ENCODE peak calls at places on chromosomes 4 and X, in six cellular contexts. G is cortex of kidney, U is endothelial cell, P is substantia nigra, A is COR-L47, R is neuronal stem cell. K is an unnamed sample.

GRCh38 chrX:390459-390858 is 3.8 kb upstream of the PPP2R3B start:
- DNase-seq in P (no peak), R (no peak), A (no peak), G (no peak), U (no peak), K (no peak)

GRCh38 chr4:77599378-77599777 is 6.2 kb upstream of the CXCL13 start:
- DNase-seq in U (peak), R (no peak), A (no peak), P (no peak), G (no peak), K (no peak)

GRCh38 chr4:94801016-94801415 is 43.3 kb downstream of the BMPR1B start:
- DNase-seq in A (no peak), R (no peak), G (no peak), P (no peak), U (no peak), K (no peak)

GRCh38 chrX:123267220-123267619 is 83.1 kb downstream of the GRIA3 start:
- DNase-seq in U (no peak), P (no peak), A (no peak), G (no peak), R (no peak), K (no peak)

GRCh38 chr4:74374561-74375327 is 9.8 kb downstream of the EREG start:
- DNase-seq in A (no peak), R (no peak), P (no peak), U (no peak), G (no peak), K (no peak)

GRCh38 chr4:137267024-137267423 is 265.3 kb downstream of the PCDH18 start:
- DNase-seq in P (no peak), U (no peak), A (no peak), G (no peak), R (no peak), K (no peak)

GRCh38 chr4:53804719-53805118 is 213.4 kb upstream of the LNX1 start:
- DNase-seq in A (peak), P (peak), G (no peak), U (no peak), R (no peak), K (no peak)

GRCh38 chr4:154473497-154473896 is 18.1 kb downstream of the DCHS2 start:
- DNase-seq in A (no peak), G (no peak), P (no peak), U (no peak), R (no peak), K (no peak)

GRCh38 chrX:101078716-101079115 is at the start of gene TMEM35A:
- DNase-seq in G (peak), R (no peak), A (no peak), U (peak), P (no peak), K (no peak)

GRCh38 chrX:38233891-38234807 is 13.5 kb upstream of the SRPX start:
- DNase-seq in R (no peak), A (no peak), P (no peak), G (no peak), U (no peak), K (no peak)

GRCh38 chrX:23673108-23673507 is 5.8 kb downstream of the PRDX4 start:
- DNase-seq in A (no peak), U (no peak), R (no peak), P (no peak), G (no peak), K (no peak)

GRCh38 chr4:17010426-17011087 is 112.1 kb upstream of the LDB2 start:
- DNase-seq in G (no peak), R (no peak), P (no peak), A (no peak), U (no peak), K (no peak)

GRCh38 chr4:70902577-70903281 is 560 bp downstream of the MOB1B start:
- DNase-seq in R (peak), G (no peak), P (no peak), A (no peak), U (no peak), K (no peak)

GRCh38 chr4:48223633-48224295 is 45.9 kb downstream of the TEC start:
- DNase-seq in U (no peak), R (no peak), P (no peak), G (no peak), A (no peak), K (no peak)

GRCh38 chr4:98006060-98006459 is 137.2 kb downstream of the STPG2 start:
- DNase-seq in G (no peak), A (no peak), U (no peak), P (no peak), R (no peak), K (no peak)

GRCh38 chrX:39729834-39730670 is 367.7 kb downstream of the BCOR start:
- DNase-seq in R (peak), A (no peak), G (no peak), P (peak), U (peak), K (no peak)

GRCh38 chr4:18198653-18199052 is 177.1 kb upstream of the LCORL start:
- DNase-seq in U (no peak), P (no peak), R (no peak), G (no peak), A (no peak), K (no peak)

K was measured in NCI-H1417 treated with DMSO at 0.1 percent for 48 hours.